ENCODE peak calls at places on chromosomes 2 and 18, in four cellular contexts. B is H9, A is mesendoderm, V is H1. H is an unnamed sample.

GRCh38 chr2:216104691-216105090 is 4.5 kb upstream of the XRCC5 start:
- DNase-seq in B (no peak), A (no peak), V (no peak), H (no peak)

GRCh38 chr2:66748939-66749338 is 314.0 kb downstream of the MEIS1 start:
- DNase-seq in B (no peak), A (no peak), V (no peak), H (no peak)

GRCh38 chr2:11437602-11438001 is 28.4 kb downstream of the E2F6 start:
- DNase-seq in B (no peak), A (no peak), V (no peak), H (no peak)

GRCh38 chr2:71618327-71619113 is 165.2 kb downstream of the DYSF start:
- DNase-seq in B (peak; percentile 29), A (no peak), V (no peak), H (no peak)

GRCh38 chr2:131092409-131093065 is 723 bp downstream of the FAM168B start:
- DNase-seq in B (no peak), A (no peak), V (no peak), H (no peak)

GRCh38 chr2:237471457-237472186 is 15.4 kb upstream of the MLPH start:
- DNase-seq in B (peak; percentile 84), A (peak; percentile 84), V (peak; percentile 64), H (peak; percentile 68)

GRCh38 chr2:202609381-202610145 is 25.2 kb upstream of the FAM117B start:
- DNase-seq in B (no peak), A (peak; percentile 16), V (no peak), H (no peak)

GRCh38 chr18:27750014-27750413 is 426.9 kb downstream of the CDH2 start:
- DNase-seq in B (peak; percentile 80), A (peak; percentile 98), V (peak; percentile 64), H (peak; percentile 28)

GRCh38 chr2:155815851-155816250 is 516.7 kb downstream of the NR4A2 start:
- DNase-seq in B (peak; percentile 63), A (peak; percentile 79), V (peak; percentile 5), H (no peak)

GRCh38 chr2:19235308-19235707 is 123.1 kb downstream of the OSR1 start:
- DNase-seq in B (no peak), A (no peak), V (no peak), H (peak; percentile 81)

GRCh38 chr18:54269924-54270844 is 867 bp downstream of the POLI start:
- DNase-seq in B (peak; percentile 86), A (peak; percentile 95), V (no peak), H (peak; percentile 18)

GRCh38 chr18:36392163-36392887 is 94.8 kb downstream of the FHOD3 start:
- DNase-seq in B (no peak), A (no peak), V (no peak), H (peak; percentile 48)

GRCh38 chr2:173963323-173963816 is 1.8 kb downstream of the SP3 start:
- DNase-seq in B (no peak), A (peak; percentile 83), V (no peak), H (peak; percentile 75)

GRCh38 chr18:50284226-50284885 is 3.0 kb upstream of the MBD1 start:
- DNase-seq in B (no peak), A (no peak), V (no peak), H (no peak)

GRCh38 chr2:35526741-35527140 is 828.8 kb upstream of the CRIM1 start:
- DNase-seq in B (no peak), A (no peak), V (no peak), H (no peak)

GRCh38 chr2:195535911-195536522 is 121.0 kb upstream of the SLC39A10 start:
- DNase-seq in B (no peak), A (no peak), V (no peak), H (no peak)

GRCh38 chr2:219530048-219530963 is 13.3 kb downstream of the CHPF start:
- DNase-seq in B (peak; percentile 92), A (peak; percentile 87), V (no peak), H (peak; percentile 78)

GRCh38 chr2:232897386-232897970 is 27.4 kb downstream of the SNORC start:
- DNase-seq in B (no peak), A (no peak), V (no peak), H (no peak)

GRCh38 chr2:80054339-80054675 is 250.2 kb downstream of the LRRTM1 start:
- DNase-seq in B (no peak), A (no peak), V (no peak), H (peak; percentile 26)
- H3K56ac ChIP-seq in B (no peak overlapping the region), A (no peak overlapping the region), V (no peak overlapping the region), H (no peak overlapping the region)

DNA sequence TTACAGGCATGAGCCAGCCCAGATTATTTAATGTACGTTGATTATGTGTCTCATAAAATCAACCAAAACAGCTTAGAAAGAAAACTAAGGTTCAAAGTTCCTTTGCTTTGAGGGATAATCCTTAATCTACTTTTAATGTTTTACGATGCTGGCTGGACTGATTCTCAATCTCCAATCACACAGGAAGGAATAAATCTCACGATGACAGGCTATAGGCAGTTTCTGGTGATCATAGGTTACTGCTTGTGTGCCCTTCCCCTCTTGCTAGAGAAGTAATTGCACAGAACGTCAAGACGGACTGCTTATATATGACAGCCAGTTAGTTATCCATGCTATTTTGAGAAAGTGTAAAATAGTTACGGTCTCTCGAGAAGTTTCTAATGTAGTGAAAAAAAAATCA is 43.1 kb downstream of the C2orf74 start:
- DNase-seq in B (no peak), A (no peak), V (no peak), H (no peak)
- H3K56ac ChIP-seq in B (no peak overlapping the region), A (no peak overlapping the region), V (no peak overlapping the region), H (no peak overlapping the region)

DNA sequence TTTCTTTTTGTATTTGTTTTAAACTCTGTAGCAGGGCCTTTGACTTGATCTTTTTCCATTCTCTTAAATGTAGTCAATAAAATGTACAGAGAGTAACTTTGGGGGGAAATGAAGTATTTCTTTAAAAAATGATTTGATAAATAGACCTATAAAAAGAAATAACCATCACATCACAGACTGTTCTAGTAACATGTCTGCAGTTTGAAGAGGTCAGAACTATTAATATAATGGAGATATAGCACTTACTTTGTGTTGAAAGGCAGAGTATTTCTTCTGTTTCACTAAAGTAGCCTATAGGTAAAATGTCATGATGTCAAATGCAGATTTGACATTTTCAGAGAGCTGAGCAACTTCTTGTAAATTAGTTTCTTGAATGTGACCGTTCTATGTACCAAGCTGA is 55.7 kb upstream of the FAM237A start:
- DNase-seq in B (no peak), A (no peak), V (no peak), H (no peak)
- H3K56ac ChIP-seq in B (no peak overlapping the region), A (no peak overlapping the region), V (no peak overlapping the region), H (no peak overlapping the region)

DNA sequence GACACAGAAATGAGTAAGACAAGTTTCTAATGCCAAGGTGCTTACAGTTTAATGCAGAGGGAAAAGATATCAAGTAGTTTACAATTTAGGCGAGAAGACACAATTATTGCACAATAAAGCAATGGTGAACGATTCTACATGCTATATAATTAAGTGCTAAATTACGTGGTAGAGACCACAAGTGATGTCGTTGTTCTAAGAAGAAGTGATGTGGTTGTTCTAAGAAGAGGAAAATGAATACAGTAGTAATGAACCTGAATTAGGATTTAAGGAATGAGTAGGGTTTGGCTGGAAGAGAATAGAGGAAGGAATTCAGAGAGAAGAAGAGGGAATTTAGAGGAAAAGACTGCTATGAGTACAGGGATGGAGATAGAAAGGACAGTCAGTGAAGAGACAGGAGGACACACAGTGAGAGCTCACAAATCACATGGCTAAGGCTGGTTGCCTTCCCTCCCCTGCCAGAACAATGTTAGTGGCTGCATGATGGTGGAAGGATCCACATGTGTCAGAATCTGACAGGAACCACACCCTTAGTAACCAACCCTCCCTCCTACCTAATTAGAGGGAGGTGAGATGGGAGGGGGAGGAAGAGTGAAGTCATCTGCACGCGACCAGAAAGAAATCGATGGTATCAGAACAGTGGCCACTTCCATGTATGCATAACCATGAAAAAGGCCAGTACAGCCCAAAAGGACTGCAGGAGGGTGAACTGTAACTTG is 44.7 kb downstream of the M1AP start:
- DNase-seq in B (no peak), A (no peak), V (no peak), H (no peak)
- H3K56ac ChIP-seq in B (no peak overlapping the region), A (no peak overlapping the region), V (no peak overlapping the region), H (no peak overlapping the region)

H was measured in IMR-90.